ENCODE peak calls at places on chromosomes 16 and 17, in five cellular contexts. M is GM12878, V is HEK293T, W is H1, E is HepG2. X is an unnamed sample.

GRCh38 chr16:57930533-57930932 is 40.4 kb downstream of the CNGB1 start:
- DNase-seq in V (no peak), M (no peak), W (no peak), E (no peak), X (no peak)

GRCh38 chr17:39995438-39995837 is 14.8 kb downstream of the PSMD3 start:
- DNase-seq in M (no peak), W (no peak), E (no peak), V (no peak), X (no peak)

GRCh38 chr16:11084484-11085024 is 140.2 kb downstream of the CLEC16A start:
- DNase-seq in V (no peak), E (peak; percentile 23), M (no peak), W (no peak), X (no peak)

GRCh38 chr17:58311429-58311894 is 17.1 kb downstream of the TSPOAP1 start:
- DNase-seq in W (no peak), M (no peak), E (no peak), V (no peak), X (no peak)

GRCh38 chr17:4163951-4164350 is 21.0 kb downstream of the CYB5D2 start:
- DNase-seq in W (no peak), E (no peak), M (no peak), V (no peak), X (no peak)

GRCh38 chr16:79658301-79659001 is 57.9 kb upstream of the MAF start:
- DNase-seq in E (peak; percentile 22), V (no peak), W (no peak), M (no peak), X (no peak)

GRCh38 chr17:73104450-73104849 is 12.0 kb upstream of the SLC39A11 start:
- DNase-seq in M (no peak), W (no peak), V (no peak), E (no peak), X (no peak)

GRCh38 chr16:46862555-46863447 is 21.4 kb upstream of the GPT2 start:
- DNase-seq in E (no peak), W (no peak), V (no peak), M (no peak), X (no peak)

GRCh38 chr16:74743668-74744299 is 30.8 kb downstream of the FA2H start:
- DNase-seq in E (peak; percentile 52), V (peak; percentile 62), M (no peak), W (no peak), X (no peak)

GRCh38 chr16:81137012-81137335 is 40.8 kb upstream of the GCSH start:
- DNase-seq in V (no peak), W (no peak), E (no peak), M (no peak), X (no peak)

GRCh38 chr17:77734371-77735050 is 224.0 kb upstream of the TNRC6C start:
- DNase-seq in V (peak; percentile 76), M (no peak), E (peak; percentile 21), W (no peak), X (no peak)

GRCh38 chr17:73250851-73251640 is 10.6 kb downstream of the CPSF4L start:
- DNase-seq in V (no peak), W (no peak), E (no peak), M (no peak), X (no peak)

GRCh38 chr17:64187093-64187895 is 57.4 kb upstream of the ERN1 start:
- DNase-seq in W (no peak), M (no peak), V (no peak), E (peak; percentile 96), X (no peak)

GRCh38 chr16:21952040-21952792 is 945 bp upstream of the UQCRC2 start:
- DNase-seq in E (peak; percentile 93), W (no peak), M (peak; percentile 51), V (peak; percentile 74), X (peak; percentile 43)

GRCh38 chr16:1964046-1964505 is 550 bp downstream of the RPS2 start:
- DNase-seq in M (no peak), V (no peak), E (no peak), W (no peak), X (no peak)

GRCh38 chr16:1002399-1003161 is 21.0 kb downstream of the SOX8 start:
- DNase-seq in V (peak; percentile 36), E (peak; percentile 49), M (no peak), W (no peak), X (peak; percentile 39)

GRCh38 chr17:74245145-74245817 is 28.8 kb upstream of the DNAI2 start:
- DNase-seq in E (no peak), M (no peak), V (no peak), W (peak; percentile 47), X (peak; percentile 67)

GRCh38 chr17:5686246-5686645 is 101.9 kb upstream of the NLRP1 start:
- DNase-seq in M (no peak), E (no peak), V (no peak), W (no peak), X (no peak)

GRCh38 chr17:49708515-49709161 is 874 bp upstream of the SLC35B1 start:
- DNase-seq in M (no peak), E (no peak), W (no peak), V (no peak), X (no peak)

GRCh38 chr17:6497496-6498221 is 53.4 kb downstream of the PIMREG start:
- DNase-seq in V (no peak), E (no peak), W (no peak), M (no peak), X (no peak)

GRCh38 chr17:76461765-76462555 is 5.4 kb upstream of the AANAT start:
- DNase-seq in E (no peak), M (no peak), W (no peak), V (no peak), X (no peak)

GRCh38 chr17:1005361-1005946 is 8.5 kb downstream of the TIMM22 start:
- DNase-seq in W (no peak), V (no peak), E (no peak), M (no peak), X (no peak)

GRCh38 chr16:14658063-14658462 is 25.3 kb downstream of the BFAR start:
- DNase-seq in W (no peak), V (no peak), E (no peak), M (peak; percentile 71), X (no peak)

GRCh38 chr16:88769617-88770458 is 15.2 kb downstream of the PIEZO1 start:
- DNase-seq in W (peak; percentile 60), M (no peak), E (no peak), V (peak; percentile 83), X (peak; percentile 77)

GRCh38 chr16:55508941-55509920 is at the start of gene LPCAT2:
- DNase-seq in V (peak; percentile 95), E (peak; percentile 76), M (no peak), W (peak; percentile 82), X (peak; percentile 89)

GRCh38 chr17:28575126-28575795 is 1.4 kb downstream of the ALDOC start:
- DNase-seq in E (no peak), M (no peak), W (no peak), V (no peak), X (no peak)

GRCh38 chr17:47316316-47316715 is 7.4 kb upstream of the EFCAB13 start:
- DNase-seq in W (no peak), V (no peak), M (no peak), E (peak; percentile 68), X (no peak)

GRCh38 chr16:70601576-70602575 is 44.5 kb upstream of the IL34 start:
- DNase-seq in M (no peak), V (peak; percentile 4), E (no peak), W (no peak), X (no peak)

GRCh38 chr16:86495357-86495701 is 15.0 kb upstream of the FOXF1 start:
- DNase-seq in V (no peak), E (no peak), M (no peak), W (no peak), X (no peak)

GRCh38 chr16:66521951-66522771 is 27.8 kb downstream of the TK2 start:
- DNase-seq in E (no peak), M (peak; percentile 86), W (no peak), V (no peak), X (no peak)

GRCh38 chr16:88436796-88437195 is 16.3 kb upstream of the ZFPM1 start:
- DNase-seq in E (no peak), W (no peak), V (no peak), M (no peak), X (no peak)

GRCh38 chr17:37697331-37697730 is 47.5 kb downstream of the HNF1B start:
- DNase-seq in M (no peak), E (no peak), W (no peak), V (no peak), X (no peak)

GRCh38 chr17:81912441-81913309 is 1.5 kb upstream of the PCYT2 start:
- DNase-seq in W (no peak), E (no peak), M (no peak), V (no peak), X (no peak)

GRCh38 chr17:12619444-12620199 is 46.1 kb upstream of the MYOCD start:
- DNase-seq in E (no peak), M (no peak), W (no peak), V (no peak), X (no peak)

GRCh38 chr17:2965621-2966275 is 97.7 kb downstream of the OR1D5 start:
- DNase-seq in W (no peak), V (no peak), E (no peak), M (no peak), X (no peak)
- TF ChIP-seq SUZ12 in W (no peak), V (no peak), E (no peak), M (no peak), X (no peak)

GRCh38 chr17:8162232-8162996 is at the start of gene VAMP2:
- DNase-seq in E (no peak), W (no peak), V (no peak), M (no peak), X (no peak)
- TF ChIP-seq SUZ12 in E (no peak), W (no peak), V (no peak), M (no peak), X (no peak)

DNA sequence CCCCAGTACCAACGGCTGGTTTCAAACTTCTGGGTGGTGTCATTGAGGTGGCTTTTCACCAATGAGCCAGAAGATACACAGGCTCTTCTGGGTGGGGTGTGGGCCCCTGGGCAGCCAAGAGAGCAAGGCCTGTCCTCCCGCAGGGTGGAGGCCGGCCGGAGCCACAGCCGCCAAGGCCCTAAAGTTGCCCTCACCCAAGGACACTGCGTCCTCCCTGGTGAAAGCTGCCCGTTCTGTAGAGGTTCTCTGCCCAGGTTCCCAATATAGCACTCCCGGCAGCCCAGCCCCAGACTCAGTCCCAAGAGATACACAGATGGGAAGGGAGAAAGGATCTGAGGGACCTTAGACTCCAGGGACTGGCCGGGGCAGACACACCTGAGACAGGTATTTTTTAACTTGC is 10.7 kb upstream of the CACNG1 start:
- DNase-seq in E (no peak), V (no peak), M (no peak), W (no peak), X (no peak)
- TF ChIP-seq SUZ12 in E (no peak), V (no peak), M (no peak), W (no peak), X (no peak)

GRCh38 chr17:42441717-42442565 is 16.7 kb upstream of the ATP6V0A1 start:
- DNase-seq in W (no peak), M (no peak), E (peak; percentile 89), V (no peak), X (no peak)

GRCh38 chr17:42431758-42432161 is 8.7 kb upstream of the CAVIN1 start:
- DNase-seq in M (no peak), V (no peak), E (no peak), W (no peak), X (no peak)

GRCh38 chr17:42438600-42439567 is 15.8 kb upstream of the CAVIN1 start:
- DNase-seq in M (no peak), E (peak; percentile 39), V (no peak), W (no peak), X (no peak)

DNA sequence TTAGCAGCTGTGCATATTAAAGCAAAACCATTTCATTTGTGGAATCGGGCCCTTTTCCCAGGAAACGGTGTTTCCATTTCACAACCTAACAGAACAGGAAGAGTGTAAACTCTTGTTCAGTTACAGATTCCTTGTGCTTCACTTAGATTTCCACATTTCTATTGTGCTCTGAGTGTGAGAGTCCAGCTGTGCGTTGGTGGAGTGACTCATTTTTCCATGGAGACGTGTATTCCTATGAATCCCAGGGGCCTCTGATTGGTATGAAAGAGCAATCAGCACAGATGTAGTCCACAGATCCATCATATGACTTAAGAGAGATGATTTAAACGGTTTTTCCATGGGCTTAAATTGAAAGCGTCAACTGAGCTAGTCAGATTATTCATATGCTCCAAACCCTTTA is 13.3 kb upstream of the CAVIN1 start:
- DNase-seq in M (no peak), V (no peak), W (no peak), E (peak; percentile 82), X (no peak)
- TF ChIP-seq SUZ12 in M (no peak), V (no peak), W (no peak), E (no peak), X (no peak)

X was measured in NT2/D1.